ENCODE peak calls at places on chromosomes 6 and 20, in seven cellular contexts. One of them, this sample, is unnamed.

GRCh38 chr6:142938510-142938909 is 6.5 kb downstream of the HIVEP2 start:
- DNase-seq in uterus: no peak
- DNase-seq in IMR-90: no peak
- DNase-seq in esophagus muscularis mucosa: no peak
- DNase-seq in HCT116: no peak
- DNase-seq in stomach: no peak
- DNase-seq in heart left ventricle: no peak
- DNase-seq in this sample: no peak

GRCh38 chr6:129490551-129491245 is 219.3 kb downstream of the ARHGAP18 start:
- DNase-seq in uterus: peak; percentile 49
- DNase-seq in IMR-90: peak; percentile 98
- DNase-seq in esophagus muscularis mucosa: no peak
- DNase-seq in HCT116: peak; percentile 94
- DNase-seq in stomach: no peak
- DNase-seq in heart left ventricle: no peak
- DNase-seq in this sample: no peak

GRCh38 chr6:8953310-8953709 is 518.0 kb upstream of the SLC35B3 start:
- DNase-seq in uterus: no peak
- DNase-seq in IMR-90: no peak
- DNase-seq in esophagus muscularis mucosa: no peak
- DNase-seq in HCT116: no peak
- DNase-seq in stomach: no peak
- DNase-seq in heart left ventricle: no peak
- DNase-seq in this sample: no peak

GRCh38 chr6:166553563-166554271 is 32.8 kb downstream of the RAMACL start:
- DNase-seq in uterus: peak; percentile 58
- DNase-seq in IMR-90: peak; percentile 94
- DNase-seq in esophagus muscularis mucosa: no peak
- DNase-seq in HCT116: no peak
- DNase-seq in stomach: no peak
- DNase-seq in heart left ventricle: peak; percentile 40
- DNase-seq in this sample: no peak

GRCh38 chr20:38167851-38168760 is 3.0 kb upstream of the TGM2 start:
- DNase-seq in uterus: peak; percentile 77
- DNase-seq in IMR-90: peak; percentile 96
- DNase-seq in esophagus muscularis mucosa: no peak
- DNase-seq in HCT116: no peak
- DNase-seq in stomach: peak; percentile 51
- DNase-seq in heart left ventricle: peak; percentile 69
- DNase-seq in this sample: no peak

GRCh38 chr6:150575840-150576239 is 23.8 kb upstream of the PLEKHG1 start:
- DNase-seq in uterus: no peak
- DNase-seq in IMR-90: no peak
- DNase-seq in esophagus muscularis mucosa: no peak
- DNase-seq in HCT116: no peak
- DNase-seq in stomach: no peak
- DNase-seq in heart left ventricle: no peak
- DNase-seq in this sample: no peak

GRCh38 chr20:48933017-48933766 is 11.7 kb downstream of the ARFGEF2 start:
- DNase-seq in uterus: no peak
- DNase-seq in IMR-90: no peak
- DNase-seq in esophagus muscularis mucosa: no peak
- DNase-seq in HCT116: no peak
- DNase-seq in stomach: no peak
- DNase-seq in heart left ventricle: no peak
- DNase-seq in this sample: no peak

GRCh38 chr20:41185013-41185757 is 47.8 kb downstream of the PLCG1 start:
- DNase-seq in uterus: no peak
- DNase-seq in IMR-90: no peak
- DNase-seq in esophagus muscularis mucosa: peak; percentile 83
- DNase-seq in HCT116: no peak
- DNase-seq in stomach: peak; percentile 23
- DNase-seq in heart left ventricle: no peak
- DNase-seq in this sample: no peak

GRCh38 chr6:12075067-12075563 is 63.0 kb downstream of the HIVEP1 start:
- DNase-seq in uterus: no peak
- DNase-seq in IMR-90: no peak
- DNase-seq in esophagus muscularis mucosa: no peak
- DNase-seq in HCT116: no peak
- DNase-seq in stomach: no peak
- DNase-seq in heart left ventricle: no peak
- DNase-seq in this sample: no peak

GRCh38 chr20:35216541-35216940 is 9.9 kb upstream of the MMP24 start:
- DNase-seq in uterus: no peak
- DNase-seq in IMR-90: no peak
- DNase-seq in esophagus muscularis mucosa: no peak
- DNase-seq in HCT116: no peak
- DNase-seq in stomach: no peak
- DNase-seq in heart left ventricle: no peak
- DNase-seq in this sample: no peak

GRCh38 chr20:36849333-36850065 is 26.4 kb upstream of the TLDC2 start:
- DNase-seq in uterus: no peak
- DNase-seq in IMR-90: no peak
- DNase-seq in esophagus muscularis mucosa: no peak
- DNase-seq in HCT116: no peak
- DNase-seq in stomach: no peak
- DNase-seq in heart left ventricle: no peak
- DNase-seq in this sample: no peak

GRCh38 chr20:36848078-36848660 is 27.8 kb upstream of the TLDC2 start:
- DNase-seq in uterus: peak; percentile 88
- DNase-seq in IMR-90: peak; percentile 97
- DNase-seq in esophagus muscularis mucosa: no peak
- DNase-seq in HCT116: no peak
- DNase-seq in stomach: no peak
- DNase-seq in heart left ventricle: peak; percentile 73
- DNase-seq in this sample: peak; percentile 62

GRCh38 chr20:36847710-36848040 is 28.3 kb upstream of the TLDC2 start:
- DNase-seq in uterus: no peak
- DNase-seq in IMR-90: peak; percentile 41
- DNase-seq in esophagus muscularis mucosa: no peak
- DNase-seq in HCT116: no peak
- DNase-seq in stomach: no peak
- DNase-seq in heart left ventricle: no peak
- DNase-seq in this sample: no peak

GRCh38 chr20:36847009-36847709 is 28.8 kb upstream of the TLDC2 start:
- DNase-seq in uterus: peak; percentile 93
- DNase-seq in IMR-90: peak; percentile 83
- DNase-seq in esophagus muscularis mucosa: peak; percentile 97
- DNase-seq in HCT116: no peak
- DNase-seq in stomach: peak; percentile 52
- DNase-seq in heart left ventricle: peak; percentile 80
- DNase-seq in this sample: peak; percentile 71

GRCh38 chr20:36848677-36849076 is 27.3 kb upstream of the TLDC2 start:
- DNase-seq in uterus: no peak
- DNase-seq in IMR-90: no peak
- DNase-seq in esophagus muscularis mucosa: no peak
- DNase-seq in HCT116: no peak
- DNase-seq in stomach: no peak
- DNase-seq in heart left ventricle: no peak
- DNase-seq in this sample: no peak
- H3K4me1 ChIP-seq in uterus: peaks cover 23% of the 10 kb centered on the region
- H3K4me1 ChIP-seq in IMR-90: peaks cover 24% of the 10 kb centered on the region
- H3K4me1 ChIP-seq in esophagus muscularis mucosa: peaks cover 95% of the 10 kb centered on the region
- H3K4me1 ChIP-seq in HCT116: peaks cover 15% of the 10 kb centered on the region
- H3K4me1 ChIP-seq in stomach: peaks cover 18% of the 10 kb centered on the region
- H3K4me1 ChIP-seq in heart left ventricle: peaks cover 57% of the 10 kb centered on the region
- H3K4me1 ChIP-seq in this sample: peaks cover 17% of the 10 kb centered on the region

GRCh38 chr6:157184202-157185015 is 138.9 kb downstream of the TMEM242 start:
- DNase-seq in uterus: peak; percentile 59
- DNase-seq in IMR-90: peak; percentile 56
- DNase-seq in esophagus muscularis mucosa: no peak
- DNase-seq in HCT116: peak; percentile 16
- DNase-seq in stomach: peak; percentile 85
- DNase-seq in heart left ventricle: peak; percentile 58
- DNase-seq in this sample: peak; percentile 84
- H3K4me3 ChIP-seq in uterus: no peak overlapping the region
- H3K4me3 ChIP-seq in IMR-90: no peak overlapping the region
- H3K4me3 ChIP-seq in esophagus muscularis mucosa: peak overlapping the region; percentile 32
- H3K4me3 ChIP-seq in HCT116: no peak overlapping the region
- H3K4me3 ChIP-seq in stomach: no peak overlapping the region
- H3K4me3 ChIP-seq in heart left ventricle: no peak overlapping the region
- H3K4me3 ChIP-seq in this sample: no peak overlapping the region

GRCh38 chr6:170116643-170117042 is 174.2 kb downstream of the DLL1 start:
- DNase-seq in uterus: no peak
- DNase-seq in IMR-90: no peak
- DNase-seq in esophagus muscularis mucosa: no peak
- DNase-seq in HCT116: no peak
- DNase-seq in stomach: peak; percentile 23
- DNase-seq in heart left ventricle: peak; percentile 10
- DNase-seq in this sample: no peak
- TF ChIP-seq POLR2A in uterus: no peak
- TF ChIP-seq POLR2A in IMR-90: no peak
- TF ChIP-seq POLR2A in esophagus muscularis mucosa: no peak
- TF ChIP-seq POLR2A in HCT116: no peak
- TF ChIP-seq POLR2A in stomach: no peak
- TF ChIP-seq POLR2A in heart left ventricle: no peak
- TF ChIP-seq POLR2A in this sample: no peak

GRCh38 chr20:45450097-45450818 is 19.3 kb upstream of the WFDC2 start:
- DNase-seq in uterus: no peak
- DNase-seq in IMR-90: peak; percentile 51
- DNase-seq in esophagus muscularis mucosa: no peak
- DNase-seq in HCT116: peak; percentile 31
- DNase-seq in stomach: no peak
- DNase-seq in heart left ventricle: no peak
- DNase-seq in this sample: no peak

GRCh38 chr20:45449528-45449927 is 20.0 kb upstream of the WFDC2 start:
- DNase-seq in uterus: peak; percentile 45
- DNase-seq in IMR-90: no peak
- DNase-seq in esophagus muscularis mucosa: no peak
- DNase-seq in HCT116: no peak
- DNase-seq in stomach: no peak
- DNase-seq in heart left ventricle: no peak
- DNase-seq in this sample: no peak

GRCh38 chr20:45452238-45452637 is 17.3 kb upstream of the WFDC2 start:
- DNase-seq in uterus: no peak
- DNase-seq in IMR-90: no peak
- DNase-seq in esophagus muscularis mucosa: no peak
- DNase-seq in HCT116: no peak
- DNase-seq in stomach: no peak
- DNase-seq in heart left ventricle: no peak
- DNase-seq in this sample: no peak

GRCh38 chr20:45456632-45457031 is 12.9 kb upstream of the WFDC2 start:
- DNase-seq in uterus: no peak
- DNase-seq in IMR-90: no peak
- DNase-seq in esophagus muscularis mucosa: no peak
- DNase-seq in HCT116: peak; percentile 71
- DNase-seq in stomach: peak; percentile 70
- DNase-seq in heart left ventricle: no peak
- DNase-seq in this sample: no peak

GRCh38 chr20:45452772-45453171 is 16.8 kb upstream of the WFDC2 start:
- DNase-seq in uterus: no peak
- DNase-seq in IMR-90: no peak
- DNase-seq in esophagus muscularis mucosa: no peak
- DNase-seq in HCT116: no peak
- DNase-seq in stomach: no peak
- DNase-seq in heart left ventricle: no peak
- DNase-seq in this sample: no peak
- H3K4me1 ChIP-seq in uterus: no peaks in the 10 kb centered on the region
- H3K4me1 ChIP-seq in IMR-90: no peaks in the 10 kb centered on the region
- H3K4me1 ChIP-seq in esophagus muscularis mucosa: peaks cover 7% of the 10 kb centered on the region
- H3K4me1 ChIP-seq in HCT116: peaks cover 6% of the 10 kb centered on the region
- H3K4me1 ChIP-seq in stomach: no peaks in the 10 kb centered on the region
- H3K4me1 ChIP-seq in heart left ventricle: no peaks in the 10 kb centered on the region
- H3K4me1 ChIP-seq in this sample: no peaks in the 10 kb centered on the region

GRCh38 chr20:62975251-62975770 is 22.8 kb downstream of the SLC17A9 start:
- DNase-seq in uterus: no peak
- DNase-seq in IMR-90: no peak
- DNase-seq in esophagus muscularis mucosa: no peak
- DNase-seq in HCT116: no peak
- DNase-seq in stomach: no peak
- DNase-seq in heart left ventricle: no peak
- DNase-seq in this sample: no peak
- H3K4me3 ChIP-seq in uterus: no peak overlapping the region
- H3K4me3 ChIP-seq in IMR-90: no peak overlapping the region
- H3K4me3 ChIP-seq in esophagus muscularis mucosa: no peak overlapping the region
- H3K4me3 ChIP-seq in HCT116: no peak overlapping the region
- H3K4me3 ChIP-seq in stomach: no peak overlapping the region
- H3K4me3 ChIP-seq in heart left ventricle: no peak overlapping the region
- H3K4me3 ChIP-seq in this sample: no peak overlapping the region

DNA sequence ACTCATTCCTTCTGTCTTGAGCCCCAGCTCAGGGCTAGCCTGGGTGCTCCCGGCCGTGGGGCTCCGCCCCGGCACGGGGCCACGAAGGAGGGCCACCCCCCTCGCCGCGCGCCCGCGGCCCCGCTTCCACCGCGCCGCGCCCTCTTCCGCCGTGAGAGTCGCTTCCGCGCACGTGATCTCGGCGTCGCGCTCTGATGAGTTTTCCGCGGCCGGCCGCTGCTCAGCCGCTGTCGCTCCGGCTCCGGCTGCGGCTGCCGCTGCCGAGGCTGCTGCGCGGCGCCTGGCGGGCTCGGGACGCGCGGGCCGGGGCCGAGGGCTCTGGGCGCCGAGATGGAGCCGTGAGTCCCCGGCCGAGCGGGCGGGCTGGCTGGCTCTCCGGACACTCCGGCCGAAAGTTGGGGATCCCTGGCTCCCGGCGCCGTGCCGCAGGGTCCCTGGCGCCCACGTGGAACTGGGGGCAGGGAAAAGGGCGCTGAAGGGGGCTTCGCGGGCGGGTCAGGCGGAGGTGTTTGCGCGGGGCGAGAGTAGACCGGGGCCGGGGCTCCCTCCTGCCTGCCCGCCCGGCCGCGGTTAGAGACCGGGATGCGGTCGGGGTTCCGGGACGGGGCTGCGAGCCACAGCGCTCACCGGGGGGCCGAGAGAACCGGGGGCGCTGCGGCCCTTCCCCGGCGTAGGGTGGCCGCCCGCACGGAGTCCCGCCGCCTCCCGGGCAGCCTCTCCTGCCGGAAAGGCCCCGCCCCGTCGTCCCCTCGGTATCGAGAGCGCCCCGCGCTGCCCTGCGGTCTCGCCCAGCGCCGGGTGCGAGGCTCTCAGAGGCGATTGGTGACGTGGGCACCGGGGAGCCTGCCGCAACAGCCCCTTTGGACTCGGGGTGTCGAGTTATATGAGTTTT is at the start of gene TMEM181:
- DNase-seq in uterus: peak; percentile 70
- DNase-seq in IMR-90: peak; percentile 80
- DNase-seq in esophagus muscularis mucosa: peak; percentile 96
- DNase-seq in HCT116: peak; percentile 36
- DNase-seq in stomach: peak; percentile 88
- DNase-seq in heart left ventricle: peak; percentile 90
- DNase-seq in this sample: peak; percentile 89
- TF ChIP-seq POLR2A in uterus: peak; percentile 31
- TF ChIP-seq POLR2A in IMR-90: peak; percentile 82
- TF ChIP-seq POLR2A in esophagus muscularis mucosa: peak; percentile 24
- TF ChIP-seq POLR2A in HCT116: peak; percentile 78
- TF ChIP-seq POLR2A in stomach: no peak
- TF ChIP-seq POLR2A in heart left ventricle: no peak
- TF ChIP-seq POLR2A in this sample: peak; percentile 64

GRCh38 chr6:65707134-65707826 is at the start of gene EYS:
- DNase-seq in uterus: no peak
- DNase-seq in IMR-90: no peak
- DNase-seq in esophagus muscularis mucosa: no peak
- DNase-seq in HCT116: no peak
- DNase-seq in stomach: no peak
- DNase-seq in heart left ventricle: no peak
- DNase-seq in this sample: no peak
- H3K4me1 ChIP-seq in uterus: no peaks in the 10 kb centered on the region
- H3K4me1 ChIP-seq in IMR-90: no peaks in the 10 kb centered on the region
- H3K4me1 ChIP-seq in esophagus muscularis mucosa: no peaks in the 10 kb centered on the region
- H3K4me1 ChIP-seq in HCT116: no peaks in the 10 kb centered on the region
- H3K4me1 ChIP-seq in stomach: no peaks in the 10 kb centered on the region
- H3K4me1 ChIP-seq in heart left ventricle: no peaks in the 10 kb centered on the region
- H3K4me1 ChIP-seq in this sample: no peaks in the 10 kb centered on the region